ENCODE peak calls at places on chromosome 14, in four cellular contexts. J is tibial artery, P is lower lobe of right lung, M is neural progenitor cell. H is an unnamed sample.

GRCh38 chr14:95683793-95684192 is 2.4 kb upstream of the TCL1B start:
- DNase-seq in J (no peak), P (no peak), M (peak; percentile 25), H (no peak)

GRCh38 chr14:100955201-100955600 is 51.7 kb upstream of the RTL1 start:
- DNase-seq in J (no peak), P (no peak), M (no peak), H (no peak)

GRCh38 chr14:56304456-56304855 is 186.2 kb downstream of the PELI2 start:
- DNase-seq in J (no peak), P (no peak), M (no peak), H (no peak)

GRCh38 chr14:21923820-21924219 is 250.2 kb upstream of the OR4E1 start:
- DNase-seq in J (no peak), P (no peak), M (no peak), H (no peak)

GRCh38 chr14:49972840-49973239 is 80.0 kb downstream of the ARF6 start:
- DNase-seq in J (peak; percentile 56), P (no peak), M (no peak), H (no peak)

GRCh38 chr14:50559990-50560928 is at the start of gene ATL1:
- DNase-seq in J (peak; percentile 80), P (peak; percentile 82), M (peak; percentile 89), H (peak; percentile 91)

GRCh38 chr14:94601961-94602391 is 10.2 kb upstream of the SERPINA3 start:
- DNase-seq in J (peak; percentile 92), P (no peak), M (no peak), H (peak; percentile 75)

GRCh38 chr14:59997496-59997895 is 77.6 kb downstream of the LRRC9 start:
- DNase-seq in J (no peak), P (no peak), M (no peak), H (no peak)

GRCh38 chr14:33406766-33407165 is 468.1 kb downstream of the NPAS3 start:
- DNase-seq in J (no peak), P (no peak), M (peak; percentile 11), H (no peak)

GRCh38 chr14:68602507-68602906 is 190.4 kb downstream of the ZFP36L1 start:
- DNase-seq in J (no peak), P (no peak), M (no peak), H (no peak)

GRCh38 chr14:64725360-64725815 is 21.2 kb downstream of the PLEKHG3 start:
- DNase-seq in J (no peak), P (no peak), M (peak; percentile 75), H (no peak)

GRCh38 chr14:59118171-59118570 is 70.3 kb upstream of the DAAM1 start:
- DNase-seq in J (no peak), P (no peak), M (no peak), H (no peak)

GRCh38 chr14:105410642-105411016 is 9.0 kb upstream of the MTA1 start:
- DNase-seq in J (no peak), P (no peak), M (no peak), H (no peak)
- H3K4me1 ChIP-seq in J (peaks cover 22% of the 10 kb centered on the region), P (peaks cover 18% of the 10 kb centered on the region), M (peaks cover 23% of the 10 kb centered on the region), H (peaks cover 29% of the 10 kb centered on the region)

DNA sequence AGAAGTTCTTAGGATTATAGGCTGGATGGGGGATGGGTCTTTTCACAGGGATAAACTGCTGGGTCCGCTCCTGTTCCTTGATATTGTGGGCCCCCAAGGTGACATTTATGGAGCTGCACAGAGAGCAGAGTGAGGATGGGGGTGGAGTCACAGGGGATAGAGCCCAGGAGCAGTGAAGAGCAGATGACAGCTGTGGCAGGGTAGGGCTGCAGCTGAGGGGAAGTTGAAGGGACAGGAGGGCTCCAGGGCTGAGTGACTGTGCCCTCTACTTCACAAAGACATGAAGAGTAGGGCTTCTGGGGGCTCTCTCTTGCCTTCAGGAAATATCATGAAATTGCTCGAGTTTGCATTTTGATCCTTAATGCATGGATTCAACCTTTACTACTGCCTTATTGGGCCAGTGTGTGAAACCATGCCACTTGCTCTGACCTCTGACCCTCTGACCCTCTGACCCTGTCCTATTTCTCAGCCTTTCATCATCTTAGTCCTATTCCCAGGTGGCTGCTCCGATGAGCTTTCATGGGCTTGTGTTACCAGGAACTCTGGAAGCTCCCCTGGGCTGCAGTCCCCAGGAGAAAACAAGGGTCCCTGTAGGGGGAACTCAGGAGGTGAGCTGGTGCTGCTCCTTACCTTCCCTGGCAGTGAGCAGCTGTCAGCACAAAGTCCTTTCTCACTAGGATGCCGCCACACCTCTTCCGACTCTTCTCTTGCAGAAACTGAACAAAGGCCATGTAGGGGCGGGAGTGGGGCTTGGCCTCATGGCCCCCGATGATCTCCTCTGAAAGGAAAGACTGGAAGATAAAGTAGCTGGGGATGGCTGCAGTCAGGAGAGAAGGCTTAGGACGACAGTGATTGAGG is 1.6 kb downstream of the GZMH start:
- DNase-seq in J (no peak), P (no peak), M (no peak), H (no peak)
- H3K4me1 ChIP-seq in J (no peaks in the 10 kb centered on the region), P (no peaks in the 10 kb centered on the region), M (no peaks in the 10 kb centered on the region), H (no peaks in the 10 kb centered on the region)

DNA sequence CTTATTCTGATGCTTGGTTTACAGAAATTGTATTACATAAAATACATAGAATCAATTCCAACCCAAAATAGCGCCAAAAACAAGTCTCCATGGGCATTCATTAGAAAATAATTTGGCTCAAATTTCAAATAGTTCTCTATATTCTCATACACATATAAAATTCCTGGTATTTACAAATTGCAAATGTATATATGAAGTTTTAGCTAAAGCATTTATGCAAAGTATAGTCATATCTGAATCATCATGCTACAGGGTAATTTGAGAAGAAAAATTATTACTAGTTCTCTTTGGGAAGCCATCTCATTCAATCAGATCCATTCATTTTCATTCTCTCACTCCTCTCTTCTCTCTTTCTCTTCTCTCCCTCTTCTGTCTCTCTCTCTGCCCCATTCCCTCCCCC is 257.8 kb downstream of the DPF3 start:
- DNase-seq in J (no peak), P (no peak), M (no peak), H (no peak)
- H3K4me1 ChIP-seq in J (no peaks in the 10 kb centered on the region), P (no peaks in the 10 kb centered on the region), M (no peaks in the 10 kb centered on the region), H (no peaks in the 10 kb centered on the region)

GRCh38 chr14:105023791-105024480 is 3.1 kb upstream of the CDCA4 start:
- DNase-seq in J (no peak), P (no peak), M (no peak), H (no peak)

GRCh38 chr14:105020815-105021655 is at the start of gene CDCA4:
- DNase-seq in J (peak; percentile 96), P (peak; percentile 97), M (peak; percentile 99), H (peak; percentile 95)

GRCh38 chr14:105023144-105023543 is 2.3 kb upstream of the CDCA4 start:
- DNase-seq in J (no peak), P (no peak), M (no peak), H (no peak)

GRCh38 chr14:105021656-105022275 is 883 bp upstream of the CDCA4 start:
- DNase-seq in J (no peak), P (peak; percentile 63), M (peak; percentile 76), H (peak; percentile 46)

GRCh38 chr14:105022276-105022670 is 1.4 kb upstream of the CDCA4 start:
- DNase-seq in J (no peak), P (no peak), M (no peak), H (no peak)
- H3K4me1 ChIP-seq in J (peaks cover 33% of the 10 kb centered on the region), P (peaks cover 22% of the 10 kb centered on the region), M (peaks cover 22% of the 10 kb centered on the region), H (peaks cover 52% of the 10 kb centered on the region)

GRCh38 chr14:74977164-74977900 is 21.9 kb upstream of the PGF start:
- DNase-seq in J (no peak), P (no peak), M (no peak), H (no peak)
- H3K4me1 ChIP-seq in J (peaks cover 72% of the 10 kb centered on the region), P (peaks cover 20% of the 10 kb centered on the region), M (peaks cover 45% of the 10 kb centered on the region), H (no peaks in the 10 kb centered on the region)

GRCh38 chr14:53751650-53752049 is 205.0 kb downstream of the BMP4 start:
- DNase-seq in J (no peak), P (no peak), M (no peak), H (peak; percentile 57)
- H3K4me1 ChIP-seq in J (no peaks in the 10 kb centered on the region), P (no peaks in the 10 kb centered on the region), M (no peaks in the 10 kb centered on the region), H (no peaks in the 10 kb centered on the region)

DNA sequence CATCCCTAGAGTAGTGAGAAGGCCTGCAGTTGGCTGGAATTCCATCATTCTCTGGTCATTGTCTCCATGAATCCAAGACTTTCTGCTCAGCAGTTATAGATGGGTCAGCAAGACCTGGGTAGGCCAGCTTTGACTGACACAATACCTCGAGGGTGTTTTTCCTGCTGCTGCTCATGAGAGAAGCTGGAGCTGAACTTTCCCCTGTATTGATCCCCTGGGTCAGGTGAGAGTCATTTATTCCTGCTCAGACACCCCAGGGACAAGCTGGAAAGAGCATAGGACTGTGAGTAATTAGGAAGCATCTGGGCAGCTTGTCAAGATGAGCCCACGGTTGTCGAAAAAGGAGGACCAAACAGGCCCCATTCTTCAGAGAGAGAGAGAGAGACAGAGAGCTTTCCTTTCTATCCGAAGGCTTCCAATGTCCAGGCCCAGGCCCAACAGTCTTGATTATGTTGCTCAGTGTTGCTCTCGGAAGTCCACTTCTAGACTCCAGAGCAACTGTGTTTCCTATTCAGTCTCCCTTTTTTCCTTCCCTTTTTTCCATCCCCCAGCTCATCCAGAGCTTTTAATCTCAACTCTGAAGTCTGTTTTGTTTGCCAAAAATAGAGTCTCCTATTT is 131.1 kb downstream of the SLC8A3 start:
- DNase-seq in J (no peak), P (no peak), M (no peak), H (no peak)
- H3K4me1 ChIP-seq in J (no peaks in the 10 kb centered on the region), P (no peaks in the 10 kb centered on the region), M (peaks cover 26% of the 10 kb centered on the region), H (no peaks in the 10 kb centered on the region)

GRCh38 chr14:105159344-105159743 is 9.2 kb downstream of the JAG2 start:
- DNase-seq in J (no peak), P (no peak), M (no peak), H (no peak)
- H3K4me1 ChIP-seq in J (no peaks in the 10 kb centered on the region), P (no peaks in the 10 kb centered on the region), M (peaks cover 14% of the 10 kb centered on the region), H (no peaks in the 10 kb centered on the region)

GRCh38 chr14:88551094-88551870 is 3.5 kb downstream of the PTPN21 start:
- DNase-seq in J (peak; percentile 82), P (peak; percentile 81), M (peak; percentile 77), H (peak; percentile 72)
- H3K4me1 ChIP-seq in J (peaks cover 65% of the 10 kb centered on the region), P (peaks cover 27% of the 10 kb centered on the region), M (peaks cover 16% of the 10 kb centered on the region), H (peaks cover 45% of the 10 kb centered on the region)

GRCh38 chr14:76955575-76956252 is 72.8 kb downstream of the IRF2BPL start:
- DNase-seq in J (peak; percentile 38), P (no peak), M (no peak), H (no peak)

GRCh38 chr14:76954791-76955190 is 73.7 kb downstream of the IRF2BPL start:
- DNase-seq in J (no peak), P (no peak), M (no peak), H (no peak)

GRCh38 chr14:76956253-76957090 is 72.0 kb downstream of the IRF2BPL start:
- DNase-seq in J (peak; percentile 91), P (peak; percentile 93), M (peak; percentile 91), H (peak; percentile 97)

GRCh38 chr14:76953196-76953945 is 75.1 kb downstream of the IRF2BPL start:
- DNase-seq in J (peak; percentile 66), P (peak; percentile 82), M (no peak), H (peak; percentile 89)

GRCh38 chr14:76954371-76954770 is 74.1 kb downstream of the IRF2BPL start:
- DNase-seq in J (no peak), P (no peak), M (no peak), H (no peak)
- H3K4me1 ChIP-seq in J (peaks cover 95% of the 10 kb centered on the region), P (peaks cover 68% of the 10 kb centered on the region), M (peaks cover 27% of the 10 kb centered on the region), H (peaks cover 39% of the 10 kb centered on the region)

H was measured in left lung.